ENCODE peak calls at places on chromosome 2, in six cellular contexts. One of them, this sample, is unnamed.

GRCh38 chr2:168612719-168613118 is 156.6 kb downstream of the CERS6 start:
- DNase-seq in upper lobe of right lung: no peak
- DNase-seq in thoracic aorta: no peak
- DNase-seq in esophagus muscularis mucosa: no peak
- DNase-seq in astrocyte of the spinal cord: no peak
- DNase-seq in tibial nerve: no peak
- DNase-seq in this sample: no peak

GRCh38 chr2:37653805-37654378 is 17.6 kb downstream of the CDC42EP3 start:
- DNase-seq in upper lobe of right lung: no peak
- DNase-seq in thoracic aorta: no peak
- DNase-seq in esophagus muscularis mucosa: no peak
- DNase-seq in astrocyte of the spinal cord: no peak
- DNase-seq in tibial nerve: no peak
- DNase-seq in this sample: no peak

GRCh38 chr2:9975805-9976447 is 24.4 kb downstream of the GRHL1 start:
- DNase-seq in upper lobe of right lung: no peak
- DNase-seq in thoracic aorta: no peak
- DNase-seq in esophagus muscularis mucosa: no peak
- DNase-seq in astrocyte of the spinal cord: peak; percentile 96
- DNase-seq in tibial nerve: no peak
- DNase-seq in this sample: peak; percentile 85

GRCh38 chr2:136065907-136066306 is 52.0 kb downstream of the CXCR4 start:
- DNase-seq in upper lobe of right lung: no peak
- DNase-seq in thoracic aorta: no peak
- DNase-seq in esophagus muscularis mucosa: no peak
- DNase-seq in astrocyte of the spinal cord: no peak
- DNase-seq in tibial nerve: no peak
- DNase-seq in this sample: no peak

GRCh38 chr2:176612736-176613135 is 343.5 kb downstream of the MTX2 start:
- DNase-seq in upper lobe of right lung: no peak
- DNase-seq in thoracic aorta: no peak
- DNase-seq in esophagus muscularis mucosa: no peak
- DNase-seq in astrocyte of the spinal cord: peak; percentile 22
- DNase-seq in tibial nerve: no peak
- DNase-seq in this sample: no peak

GRCh38 chr2:60959501-60959900 is 58.0 kb upstream of the PEX13 start:
- DNase-seq in upper lobe of right lung: no peak
- DNase-seq in thoracic aorta: no peak
- DNase-seq in esophagus muscularis mucosa: no peak
- DNase-seq in astrocyte of the spinal cord: no peak
- DNase-seq in tibial nerve: no peak
- DNase-seq in this sample: no peak

GRCh38 chr2:60000681-60001080 is 552.8 kb downstream of the BCL11A start:
- DNase-seq in upper lobe of right lung: no peak
- DNase-seq in thoracic aorta: no peak
- DNase-seq in esophagus muscularis mucosa: no peak
- DNase-seq in astrocyte of the spinal cord: no peak
- DNase-seq in tibial nerve: no peak
- DNase-seq in this sample: no peak

GRCh38 chr2:135980450-135981080 is 4.9 kb downstream of the DARS1 start:
- DNase-seq in upper lobe of right lung: no peak
- DNase-seq in thoracic aorta: no peak
- DNase-seq in esophagus muscularis mucosa: no peak
- DNase-seq in astrocyte of the spinal cord: no peak
- DNase-seq in tibial nerve: no peak
- DNase-seq in this sample: no peak

GRCh38 chr2:1671916-1672315 is 72.4 kb downstream of the PXDN start:
- DNase-seq in upper lobe of right lung: no peak
- DNase-seq in thoracic aorta: no peak
- DNase-seq in esophagus muscularis mucosa: no peak
- DNase-seq in astrocyte of the spinal cord: no peak
- DNase-seq in tibial nerve: no peak
- DNase-seq in this sample: no peak

GRCh38 chr2:231928481-231928880 is 2.3 kb upstream of the NPPC start:
- DNase-seq in upper lobe of right lung: peak; percentile 40
- DNase-seq in thoracic aorta: no peak
- DNase-seq in esophagus muscularis mucosa: no peak
- DNase-seq in astrocyte of the spinal cord: no peak
- DNase-seq in tibial nerve: no peak
- DNase-seq in this sample: no peak

GRCh38 chr2:174158003-174158402 is 90.3 kb downstream of the OLA1 start:
- DNase-seq in upper lobe of right lung: no peak
- DNase-seq in thoracic aorta: no peak
- DNase-seq in esophagus muscularis mucosa: no peak
- DNase-seq in astrocyte of the spinal cord: peak; percentile 33
- DNase-seq in tibial nerve: no peak
- DNase-seq in this sample: no peak

GRCh38 chr2:232345251-232345650 is 33.3 kb upstream of the ALPP start:
- DNase-seq in upper lobe of right lung: peak; percentile 48
- DNase-seq in thoracic aorta: no peak
- DNase-seq in esophagus muscularis mucosa: no peak
- DNase-seq in astrocyte of the spinal cord: no peak
- DNase-seq in tibial nerve: no peak
- DNase-seq in this sample: no peak

GRCh38 chr2:43473767-43474166 is 122.1 kb downstream of the THADA start:
- DNase-seq in upper lobe of right lung: no peak
- DNase-seq in thoracic aorta: no peak
- DNase-seq in esophagus muscularis mucosa: no peak
- DNase-seq in astrocyte of the spinal cord: no peak
- DNase-seq in tibial nerve: no peak
- DNase-seq in this sample: no peak

GRCh38 chr2:120161190-120161589 is 62.0 kb downstream of the TMEM185B start:
- DNase-seq in upper lobe of right lung: no peak
- DNase-seq in thoracic aorta: no peak
- DNase-seq in esophagus muscularis mucosa: no peak
- DNase-seq in astrocyte of the spinal cord: no peak
- DNase-seq in tibial nerve: no peak
- DNase-seq in this sample: no peak

GRCh38 chr2:198656869-198657268 is 800.9 kb downstream of the SATB2 start:
- DNase-seq in upper lobe of right lung: no peak
- DNase-seq in thoracic aorta: no peak
- DNase-seq in esophagus muscularis mucosa: no peak
- DNase-seq in astrocyte of the spinal cord: no peak
- DNase-seq in tibial nerve: no peak
- DNase-seq in this sample: no peak

GRCh38 chr2:201270293-201271001 is 10.1 kb downstream of the CASP8 start:
- DNase-seq in upper lobe of right lung: no peak
- DNase-seq in thoracic aorta: no peak
- DNase-seq in esophagus muscularis mucosa: no peak
- DNase-seq in astrocyte of the spinal cord: no peak
- DNase-seq in tibial nerve: no peak
- DNase-seq in this sample: no peak
- TF ChIP-seq CTCF in upper lobe of right lung: no peak
- TF ChIP-seq CTCF in thoracic aorta: no peak
- TF ChIP-seq CTCF in esophagus muscularis mucosa: no peak
- TF ChIP-seq CTCF in astrocyte of the spinal cord: no peak
- TF ChIP-seq CTCF in tibial nerve: no peak
- TF ChIP-seq CTCF in this sample: no peak

GRCh38 chr2:96271995-96272394 is 6.0 kb downstream of the CIAO1 start:
- DNase-seq in upper lobe of right lung: no peak
- DNase-seq in thoracic aorta: no peak
- DNase-seq in esophagus muscularis mucosa: no peak
- DNase-seq in astrocyte of the spinal cord: no peak
- DNase-seq in tibial nerve: no peak
- DNase-seq in this sample: no peak

GRCh38 chr2:96273763-96274162 is 7.7 kb downstream of the CIAO1 start:
- DNase-seq in upper lobe of right lung: no peak
- DNase-seq in thoracic aorta: no peak
- DNase-seq in esophagus muscularis mucosa: no peak
- DNase-seq in astrocyte of the spinal cord: no peak
- DNase-seq in tibial nerve: no peak
- DNase-seq in this sample: no peak

GRCh38 chr2:96274355-96275056 is 8.5 kb downstream of the CIAO1 start:
- DNase-seq in upper lobe of right lung: no peak
- DNase-seq in thoracic aorta: no peak
- DNase-seq in esophagus muscularis mucosa: no peak
- DNase-seq in astrocyte of the spinal cord: no peak
- DNase-seq in tibial nerve: no peak
- DNase-seq in this sample: no peak

DNA sequence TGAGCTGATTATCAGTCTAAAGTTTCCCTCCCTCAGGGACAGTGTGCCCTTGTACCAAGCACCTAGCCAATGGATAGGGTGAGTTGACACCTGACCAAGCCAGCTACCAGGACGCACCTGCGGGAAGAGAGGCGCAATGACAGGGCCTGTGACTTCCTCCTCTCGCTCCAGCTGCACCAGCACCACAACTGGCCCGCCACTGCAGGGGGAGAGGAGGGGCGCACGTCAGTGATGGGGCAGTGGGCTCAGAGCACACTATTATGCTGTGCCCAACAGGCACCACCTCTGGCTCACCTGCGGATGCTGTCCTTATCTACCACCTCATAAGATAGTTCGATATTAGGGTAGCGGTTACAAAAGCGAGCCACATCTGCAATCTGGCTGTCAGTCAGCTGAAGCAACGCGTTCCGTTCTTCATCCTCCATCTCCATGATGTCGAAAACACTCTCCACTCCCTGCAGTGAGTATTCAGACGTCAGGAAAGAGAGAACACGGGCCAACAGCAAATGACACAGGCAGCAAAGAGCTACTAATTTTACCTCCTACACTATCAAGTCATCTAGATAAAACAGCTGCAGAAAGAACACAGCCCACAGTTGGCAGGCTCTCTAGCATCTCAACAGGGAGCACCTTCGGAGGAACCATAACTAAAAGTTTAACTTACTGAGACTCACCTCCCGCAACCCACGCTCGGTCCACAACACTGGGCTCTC is 10.9 kb downstream of the CIAO1 start:
- DNase-seq in upper lobe of right lung: no peak
- DNase-seq in thoracic aorta: no peak
- DNase-seq in esophagus muscularis mucosa: no peak
- DNase-seq in astrocyte of the spinal cord: no peak
- DNase-seq in tibial nerve: no peak
- DNase-seq in this sample: no peak
- H3K4me3 ChIP-seq in upper lobe of right lung: no peak overlapping the region
- H3K4me3 ChIP-seq in thoracic aorta: no peak overlapping the region
- H3K4me3 ChIP-seq in esophagus muscularis mucosa: no peak overlapping the region
- H3K4me3 ChIP-seq in astrocyte of the spinal cord: no peak overlapping the region
- H3K4me3 ChIP-seq in tibial nerve: no peak overlapping the region
- H3K4me3 ChIP-seq in this sample: no peak overlapping the region

GRCh38 chr2:28750316-28751101 is 1.1 kb upstream of the PPP1CB start:
- DNase-seq in upper lobe of right lung: no peak
- DNase-seq in thoracic aorta: no peak
- DNase-seq in esophagus muscularis mucosa: no peak
- DNase-seq in astrocyte of the spinal cord: peak; percentile 64
- DNase-seq in tibial nerve: no peak
- DNase-seq in this sample: no peak
- TF ChIP-seq CTCF in upper lobe of right lung: no peak
- TF ChIP-seq CTCF in thoracic aorta: no peak
- TF ChIP-seq CTCF in esophagus muscularis mucosa: peak; percentile 31
- TF ChIP-seq CTCF in astrocyte of the spinal cord: no peak
- TF ChIP-seq CTCF in tibial nerve: no peak
- TF ChIP-seq CTCF in this sample: peak; percentile 17

DNA sequence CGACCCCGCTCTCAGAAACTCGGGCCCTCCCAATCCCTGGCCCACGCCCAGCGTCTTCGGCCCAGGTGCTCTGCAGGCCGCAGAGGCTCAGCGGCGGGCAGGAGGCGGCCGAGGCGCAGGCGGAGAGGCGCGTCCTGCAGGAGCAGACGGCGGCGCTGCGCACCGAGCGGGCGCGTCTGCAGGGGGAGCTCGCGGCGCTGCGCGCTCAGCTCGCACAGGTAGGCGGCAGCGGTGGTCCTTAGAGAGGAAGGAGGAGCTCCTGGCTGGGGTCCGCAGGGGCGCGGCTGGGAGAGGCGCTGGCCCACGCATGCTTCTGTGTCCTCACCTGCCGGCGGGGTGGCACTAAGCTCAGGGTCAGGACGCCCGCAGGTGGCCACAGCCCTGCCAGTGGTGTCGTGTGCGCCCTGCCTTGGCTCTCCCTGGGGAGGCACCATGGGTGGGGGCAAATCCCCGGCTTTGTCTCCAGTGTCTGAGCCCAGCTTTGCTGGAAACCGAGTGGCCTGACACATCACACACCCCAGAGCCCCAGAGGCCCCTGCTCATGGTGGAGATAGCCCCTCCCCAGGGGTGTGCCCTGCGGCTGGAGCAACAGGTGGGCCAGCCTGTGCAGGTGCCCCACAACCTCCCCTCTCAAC is 14.9 kb upstream of the SNED1 start:
- DNase-seq in upper lobe of right lung: peak; percentile 81
- DNase-seq in thoracic aorta: no peak
- DNase-seq in esophagus muscularis mucosa: no peak
- DNase-seq in astrocyte of the spinal cord: no peak
- DNase-seq in tibial nerve: peak; percentile 12
- DNase-seq in this sample: no peak
- H3K4me3 ChIP-seq in upper lobe of right lung: no peak overlapping the region
- H3K4me3 ChIP-seq in thoracic aorta: peak overlapping the region; percentile 23
- H3K4me3 ChIP-seq in esophagus muscularis mucosa: no peak overlapping the region
- H3K4me3 ChIP-seq in astrocyte of the spinal cord: no peak overlapping the region
- H3K4me3 ChIP-seq in tibial nerve: no peak overlapping the region
- H3K4me3 ChIP-seq in this sample: no peak overlapping the region

GRCh38 chr2:167127135-167127534 is 238.9 kb downstream of the XIRP2 start:
- DNase-seq in upper lobe of right lung: no peak
- DNase-seq in thoracic aorta: no peak
- DNase-seq in esophagus muscularis mucosa: no peak
- DNase-seq in astrocyte of the spinal cord: no peak
- DNase-seq in tibial nerve: no peak
- DNase-seq in this sample: no peak
- TF ChIP-seq CTCF in upper lobe of right lung: peak; percentile 34
- TF ChIP-seq CTCF in thoracic aorta: peak; percentile 7
- TF ChIP-seq CTCF in esophagus muscularis mucosa: no peak
- TF ChIP-seq CTCF in astrocyte of the spinal cord: peak; percentile 34
- TF ChIP-seq CTCF in tibial nerve: no peak
- TF ChIP-seq CTCF in this sample: peak; percentile 33

GRCh38 chr2:191678437-191679110 is 638 bp downstream of the NABP1 start:
- DNase-seq in upper lobe of right lung: peak; percentile 86
- DNase-seq in thoracic aorta: peak; percentile 7
- DNase-seq in esophagus muscularis mucosa: no peak
- DNase-seq in astrocyte of the spinal cord: no peak
- DNase-seq in tibial nerve: peak; percentile 47
- DNase-seq in this sample: no peak

GRCh38 chr2:191679818-191680600 is 2.1 kb downstream of the NABP1 start:
- DNase-seq in upper lobe of right lung: no peak
- DNase-seq in thoracic aorta: no peak
- DNase-seq in esophagus muscularis mucosa: no peak
- DNase-seq in astrocyte of the spinal cord: peak; percentile 74
- DNase-seq in tibial nerve: no peak
- DNase-seq in this sample: peak; percentile 67

GRCh38 chr2:191686079-191686478 is 8.1 kb downstream of the NABP1 start:
- DNase-seq in upper lobe of right lung: no peak
- DNase-seq in thoracic aorta: no peak
- DNase-seq in esophagus muscularis mucosa: no peak
- DNase-seq in astrocyte of the spinal cord: no peak
- DNase-seq in tibial nerve: no peak
- DNase-seq in this sample: no peak

GRCh38 chr2:191680639-191681038 is 2.7 kb downstream of the NABP1 start:
- DNase-seq in upper lobe of right lung: no peak
- DNase-seq in thoracic aorta: no peak
- DNase-seq in esophagus muscularis mucosa: no peak
- DNase-seq in astrocyte of the spinal cord: no peak
- DNase-seq in tibial nerve: no peak
- DNase-seq in this sample: no peak

DNA sequence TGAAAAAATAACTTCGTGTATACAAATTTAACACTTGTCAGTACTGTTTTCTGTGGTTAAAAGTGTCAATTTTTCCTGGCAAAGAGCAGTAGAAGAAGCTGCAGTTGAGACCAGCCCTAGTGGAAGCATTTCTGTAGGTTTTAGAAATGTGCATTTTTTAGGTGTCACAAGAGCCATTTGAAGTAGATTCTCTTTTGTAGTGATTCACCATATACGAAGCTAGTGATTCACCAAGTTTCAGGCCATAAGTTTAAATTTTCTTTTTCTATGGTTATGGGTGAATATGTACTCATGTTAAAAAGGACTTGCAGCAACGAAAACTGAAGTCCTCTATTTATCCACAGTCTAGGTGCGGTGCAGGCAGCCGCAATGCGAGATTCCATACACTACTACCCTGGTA is 4.2 kb downstream of the NABP1 start:
- DNase-seq in upper lobe of right lung: no peak
- DNase-seq in thoracic aorta: no peak
- DNase-seq in esophagus muscularis mucosa: no peak
- DNase-seq in astrocyte of the spinal cord: no peak
- DNase-seq in tibial nerve: no peak
- DNase-seq in this sample: no peak
- H3K4me3 ChIP-seq in upper lobe of right lung: no peak overlapping the region
- H3K4me3 ChIP-seq in thoracic aorta: no peak overlapping the region
- H3K4me3 ChIP-seq in esophagus muscularis mucosa: no peak overlapping the region
- H3K4me3 ChIP-seq in astrocyte of the spinal cord: no peak overlapping the region
- H3K4me3 ChIP-seq in tibial nerve: no peak overlapping the region
- H3K4me3 ChIP-seq in this sample: peak overlapping the region; percentile 79